ENCODE peak calls at places on chromosomes 2 and 18, in nine cellular contexts. W is GM12878, P is A549, U is prostate gland, T is IMR-90, N is Peyer's patch, D is spleen, Y is tibial nerve, B is esophagus squamous epithelium. A is an unnamed sample.

GRCh38 chr2:143300531-143300930 is 171.3 kb downstream of the ARHGAP15 start:
- DNase-seq in B (no peak), U (no peak), W (no peak), D (no peak), Y (no peak), T (peak), P (no peak), N (no peak), A (no peak)

GRCh38 chr18:11178951-11179549 is 29.7 kb upstream of the PIEZO2 start:
- DNase-seq in D (no peak), U (no peak), B (no peak), T (no peak), P (no peak), W (no peak), Y (peak), N (no peak), A (no peak)

GRCh38 chr2:229931241-229931640 is 8.9 kb downstream of the FBXO36 start:
- DNase-seq in Y (no peak), W (no peak), D (no peak), T (no peak), B (no peak), N (no peak), U (no peak), P (no peak), A (no peak)

GRCh38 chr2:123916512-123916911 is 108.6 kb upstream of the CNTNAP5 start:
- DNase-seq in P (no peak), T (no peak), W (no peak), B (no peak), U (no peak), Y (no peak), N (no peak), D (no peak), A (no peak)

GRCh38 chr2:9422321-9423099 is 818 bp downstream of the ITGB1BP1 start:
- DNase-seq in T (peak), B (no peak), N (peak), Y (no peak), D (peak), U (no peak), P (peak), W (no peak), A (peak)

GRCh38 chr2:33106115-33106514 is 159.4 kb downstream of the LTBP1 start:
- DNase-seq in T (no peak), P (no peak), B (no peak), W (no peak), D (no peak), U (no peak), N (no peak), Y (no peak), A (no peak)

GRCh38 chr2:10135296-10136089 is 13.0 kb downstream of the RRM2 start:
- DNase-seq in P (no peak), W (no peak), B (no peak), Y (no peak), T (peak), D (peak), N (peak), U (no peak), A (no peak)

GRCh38 chr2:45293182-45293581 is 283.9 kb upstream of the SIX2 start:
- DNase-seq in T (peak), B (no peak), W (no peak), N (no peak), Y (no peak), D (no peak), P (no peak), U (peak), A (no peak)

GRCh38 chr18:15005313-15006130 is 257.6 kb downstream of the ANKRD30B start:
- DNase-seq in B (no peak), U (no peak), W (no peak), T (no peak), N (no peak), Y (no peak), D (no peak), P (no peak), A (no peak)

GRCh38 chr2:44291281-44292248 is 16.3 kb downstream of the SLC3A1 start:
- DNase-seq in P (peak), D (no peak), W (no peak), U (peak), T (peak), B (no peak), N (peak), Y (no peak), A (peak)

GRCh38 chr2:244547-244946 is 19.3 kb downstream of the SH3YL1 start:
- DNase-seq in N (no peak), P (no peak), B (no peak), U (no peak), Y (no peak), D (no peak), W (no peak), T (no peak), A (no peak)

GRCh38 chr2:55431982-55432627 is 12.4 kb upstream of the CCDC88A start:
- DNase-seq in Y (no peak), U (no peak), P (peak), W (no peak), D (no peak), N (no peak), T (peak), B (no peak), A (no peak)

GRCh38 chr18:27750014-27750413 is 426.9 kb downstream of the CDH2 start:
- DNase-seq in T (peak), B (no peak), N (no peak), Y (no peak), P (no peak), W (no peak), U (no peak), D (no peak), A (no peak)

GRCh38 chr2:12389354-12390045 is 327.2 kb upstream of the TRIB2 start:
- DNase-seq in W (no peak), T (peak), N (no peak), P (no peak), D (no peak), Y (no peak), B (no peak), U (no peak), A (no peak)

GRCh38 chr2:31008571-31009114 is 129.6 kb downstream of the GALNT14 start:
- DNase-seq in P (no peak), D (no peak), Y (no peak), N (no peak), U (no peak), T (no peak), W (no peak), B (no peak), A (no peak)

GRCh38 chr18:3037423-3037915 is 24.5 kb upstream of the LPIN2 start:
- DNase-seq in P (peak), N (peak), T (peak), W (peak), D (no peak), Y (no peak), U (peak), B (no peak), A (no peak)
- TF ChIP-seq POLR2A in P (no peak), N (no peak), T (no peak), W (peak), D (no peak), Y (no peak), U (no peak), B (no peak), A (no peak)

GRCh38 chr2:28391564-28392296 is 928 bp upstream of the FOSL2 start:
- DNase-seq in B (peak), P (peak), N (peak), U (peak), T (peak), Y (peak), D (peak), W (no peak), A (peak)
- TF ChIP-seq CTCF in B (peak), P (peak), N (no peak), U (no peak), T (peak), Y (no peak), D (no peak), W (peak), A (peak)

DNA sequence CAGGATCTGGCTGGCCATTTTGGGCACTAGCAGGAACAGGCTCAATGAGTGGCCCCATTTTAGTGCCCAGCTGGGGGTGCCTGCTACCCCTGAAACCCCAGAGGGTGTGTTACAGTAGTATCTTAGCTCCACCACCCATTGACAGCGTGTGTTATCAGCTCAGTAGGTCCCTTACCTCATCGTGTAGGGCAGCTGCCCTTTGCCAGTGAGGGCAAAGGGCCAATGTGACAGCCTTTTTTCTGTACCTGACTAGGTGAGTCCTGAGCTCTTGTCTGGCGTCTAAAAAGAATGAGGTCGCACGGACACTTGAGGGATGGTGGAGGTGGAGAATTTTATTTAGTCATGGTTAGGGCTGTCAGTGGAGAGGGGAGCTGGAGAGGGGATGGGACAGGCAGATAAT is 462.2 kb downstream of the PIK3C3 start:
- DNase-seq in P (no peak), N (no peak), D (peak), W (no peak), B (no peak), U (no peak), Y (no peak), T (no peak), A (peak)
- H3K4me3 ChIP-seq in P (no peak), N (no peak), D (no peak), W (no peak), B (no peak), U (no peak), Y (no peak), T (no peak), A (no peak)

GRCh38 chr2:216546646-216547403 is 48.2 kb downstream of the RPL37A start:
- DNase-seq in T (peak), Y (no peak), B (no peak), D (no peak), N (no peak), W (no peak), P (no peak), U (peak), A (no peak)

GRCh38 chr2:216540920-216541319 is 42.3 kb downstream of the RPL37A start:
- DNase-seq in Y (no peak), N (no peak), D (no peak), U (peak), P (no peak), W (no peak), T (no peak), B (no peak), A (no peak)

GRCh38 chr2:216546231-216546630 is 47.6 kb downstream of the RPL37A start:
- DNase-seq in W (no peak), P (no peak), B (no peak), D (no peak), N (no peak), U (no peak), T (no peak), Y (no peak), A (no peak)

GRCh38 chr2:216548901-216549321 is 50.3 kb downstream of the RPL37A start:
- DNase-seq in N (no peak), T (no peak), D (no peak), W (no peak), Y (no peak), B (no peak), U (no peak), P (no peak), A (no peak)

GRCh38 chr2:216545359-216545758 is 46.7 kb downstream of the RPL37A start:
- DNase-seq in T (peak), Y (no peak), P (no peak), W (no peak), D (no peak), B (no peak), N (no peak), U (no peak), A (no peak)
- TF ChIP-seq POLR2A in T (no peak), Y (no peak), P (no peak), W (no peak), D (no peak), B (no peak), N (no peak), U (no peak), A (no peak)

DNA sequence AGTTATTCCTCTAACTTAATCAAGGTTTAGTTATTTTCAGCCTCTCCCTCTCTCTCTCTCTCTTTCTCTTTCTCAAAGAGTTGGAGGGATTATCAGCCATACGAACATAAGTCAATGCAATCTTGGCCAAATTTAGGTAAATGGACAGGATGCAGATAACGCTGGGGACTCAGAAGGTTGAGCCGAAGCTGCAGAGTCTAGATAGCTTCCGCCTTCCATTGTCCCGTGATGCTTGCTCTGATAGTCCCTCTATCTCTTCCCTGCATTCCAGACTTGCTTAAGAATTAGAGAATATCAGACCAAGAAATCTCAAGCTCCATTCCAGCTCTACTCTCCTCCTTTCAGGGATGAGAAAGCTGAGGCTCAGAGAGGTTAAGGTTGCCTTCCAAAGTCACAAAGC is 502.8 kb upstream of the TNP1 start:
- DNase-seq in T (no peak), Y (no peak), P (no peak), N (no peak), U (no peak), W (no peak), B (no peak), D (no peak), A (no peak)
- TF ChIP-seq CTCF in T (no peak), Y (no peak), P (no peak), N (no peak), U (no peak), W (no peak), B (no peak), D (no peak), A (no peak)

GRCh38 chr2:47776621-47777020 is 6.3 kb upstream of the MSH6 start:
- DNase-seq in T (peak), P (no peak), Y (no peak), D (no peak), N (no peak), B (no peak), W (no peak), U (no peak), A (no peak)
- H3K4me3 ChIP-seq in T (no peak), P (no peak), Y (no peak), D (no peak), N (no peak), B (no peak), W (no peak), U (no peak), A (no peak)

GRCh38 chr2:222944552-222944951 is 83.7 kb downstream of the ACSL3 start:
- DNase-seq in Y (no peak), D (no peak), T (peak), N (no peak), P (no peak), W (no peak), B (no peak), U (no peak), A (no peak)
- TF ChIP-seq POLR2A in Y (no peak), D (no peak), T (no peak), N (no peak), P (no peak), W (no peak), B (no peak), U (no peak), A (no peak)

GRCh38 chr2:100237046-100237615 is 85.2 kb downstream of the LONRF2 start:
- DNase-seq in T (peak), B (no peak), P (no peak), Y (no peak), N (no peak), U (no peak), D (peak), W (no peak), A (no peak)
- TF ChIP-seq CTCF in T (no peak), B (no peak), P (no peak), Y (no peak), N (no peak), U (no peak), D (no peak), W (no peak), A (no peak)

GRCh38 chr2:171432969-171433762 is 624 bp downstream of the METTL8 start:
- DNase-seq in Y (no peak), P (peak), N (peak), W (no peak), B (no peak), U (peak), D (peak), T (peak), A (no peak)

GRCh38 chr2:171433763-171434670 is at the start of the genes DCAF17 and METTL8:
- DNase-seq in N (peak), B (peak), P (peak), D (peak), U (peak), T (peak), Y (peak), W (peak), A (peak)

GRCh38 chr2:171430516-171431410 is 3.0 kb downstream of the METTL8 start:
- DNase-seq in T (no peak), B (no peak), N (no peak), U (no peak), P (no peak), W (no peak), Y (no peak), D (no peak), A (no peak)

GRCh38 chr2:171432206-171432968 is 1.4 kb downstream of the METTL8 start:
- DNase-seq in U (no peak), P (no peak), B (no peak), D (no peak), T (peak), W (no peak), Y (no peak), N (no peak), A (no peak)

DNA sequence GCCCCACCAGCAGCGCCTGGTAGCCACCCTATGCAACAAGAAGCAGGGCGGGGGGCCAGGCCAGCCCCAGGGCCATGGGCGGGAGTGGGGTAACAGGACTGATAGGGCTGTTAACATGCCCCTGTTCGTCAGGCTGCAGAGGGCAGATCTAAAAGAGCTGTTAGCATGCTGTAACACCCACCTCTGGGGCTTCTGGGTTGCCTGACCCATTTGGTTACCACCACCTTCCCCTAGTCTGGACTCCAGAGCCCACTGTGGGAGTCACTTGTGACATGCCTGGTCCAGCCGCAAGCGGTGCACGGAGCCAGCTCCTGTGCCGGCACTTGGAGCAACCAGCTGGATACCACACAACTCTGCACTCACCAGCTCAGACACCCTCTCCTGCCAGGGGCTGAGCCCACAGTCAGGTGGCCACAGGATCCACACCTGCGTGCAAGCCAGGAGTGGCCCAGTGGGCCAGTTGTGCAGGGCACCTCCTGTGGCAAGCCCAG is 2.1 kb downstream of the METTL8 start:
- DNase-seq in U (no peak), Y (no peak), B (no peak), P (no peak), W (no peak), D (peak), T (no peak), N (no peak), A (no peak)
- H3K4me3 ChIP-seq in U (no peak), Y (no peak), B (peak), P (no peak), W (peak), D (no peak), T (no peak), N (no peak), A (no peak)

GRCh38 chr2:171160119-171160629 is 519 bp downstream of the TLK1 start:
- DNase-seq in Y (peak), D (peak), W (no peak), P (peak), B (no peak), N (peak), U (peak), T (peak), A (peak)

GRCh38 chr2:171159326-171160118 is 1.2 kb downstream of the TLK1 start:
- DNase-seq in B (no peak), N (peak), T (peak), Y (no peak), U (peak), P (peak), W (no peak), D (peak), A (peak)

GRCh38 chr2:171161425-171162289 is 964 bp upstream of the TLK1 start:
- DNase-seq in B (no peak), W (no peak), P (no peak), Y (no peak), D (no peak), N (no peak), U (no peak), T (no peak), A (no peak)

GRCh38 chr2:171158790-171159325 is 1.8 kb downstream of the TLK1 start:
- DNase-seq in N (no peak), T (no peak), W (no peak), D (no peak), P (peak), Y (no peak), B (no peak), U (no peak), A (no peak)

DNA sequence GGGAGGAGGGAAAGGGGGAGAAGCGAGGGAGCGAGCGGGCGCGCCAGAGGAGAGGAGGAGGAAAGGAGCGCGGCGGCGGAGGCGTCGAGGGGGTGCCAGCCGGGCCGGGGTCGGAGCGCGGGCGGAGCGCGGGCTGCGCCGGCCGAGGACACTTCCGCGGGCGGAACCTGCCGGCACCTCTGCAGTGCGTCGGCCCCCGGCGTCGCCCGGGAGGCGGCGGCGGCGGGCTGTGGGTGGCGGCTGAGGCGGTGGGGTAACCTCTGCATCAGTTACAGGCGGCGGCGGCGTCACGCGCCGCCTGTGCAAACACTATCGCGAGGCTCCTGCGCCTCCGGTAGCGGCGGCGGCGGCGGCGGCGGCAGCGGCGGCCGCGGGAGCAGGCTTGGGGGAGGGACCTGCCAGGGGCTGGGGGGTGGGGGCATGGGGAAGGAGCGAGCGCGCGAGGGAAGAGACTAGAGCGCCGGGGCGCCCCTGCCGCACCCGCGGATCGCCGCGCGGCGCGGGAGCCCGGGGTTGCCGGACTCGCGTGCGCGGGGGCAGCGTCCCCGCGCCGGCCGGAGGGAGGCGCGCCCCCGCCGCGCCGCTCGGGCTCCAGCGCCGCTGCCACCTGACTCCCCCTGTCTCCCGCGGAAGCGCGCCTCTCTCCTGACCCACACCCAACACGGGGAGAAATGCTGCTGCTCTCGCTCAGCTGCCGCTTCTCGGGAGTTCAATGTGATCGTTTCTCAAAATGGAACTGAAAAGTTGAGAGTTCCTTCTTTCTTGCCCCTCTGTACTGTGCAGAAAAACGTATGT is at the start of gene TLK1:
- DNase-seq in N (peak), Y (peak), B (peak), D (peak), W (peak), T (peak), P (peak), U (peak), A (peak)
- TF ChIP-seq POLR2A in N (peak), Y (peak), B (peak), D (no peak), W (peak), T (peak), P (peak), U (peak), A (peak)